ENCODE peak calls at places on chromosome 17, in five cellular contexts. One of them, this sample, is unnamed.

GRCh38 chr17:21689604-21690003 is 2.7 kb upstream of the KCNJ18 start:
- DNase-seq in A549: peak
- DNase-seq in body of pancreas: peak
- DNase-seq in endothelial cell of umbilical vein: peak
- DNase-seq in CD8-positive, alpha-beta T cell: no peak
- DNase-seq in this sample: no peak

GRCh38 chr17:64533784-64534183 is 27.0 kb downstream of the CEP95 start:
- DNase-seq in A549: no peak
- DNase-seq in body of pancreas: no peak
- DNase-seq in endothelial cell of umbilical vein: peak
- DNase-seq in CD8-positive, alpha-beta T cell: no peak
- DNase-seq in this sample: no peak

GRCh38 chr17:2571523-2572303 is 21.7 kb upstream of the PAFAH1B1 start:
- DNase-seq in A549: no peak
- DNase-seq in body of pancreas: no peak
- DNase-seq in endothelial cell of umbilical vein: no peak
- DNase-seq in CD8-positive, alpha-beta T cell: no peak
- DNase-seq in this sample: peak

GRCh38 chr17:76883744-76884525 is 15.7 kb downstream of the MGAT5B start:
- DNase-seq in A549: no peak
- DNase-seq in body of pancreas: no peak
- DNase-seq in endothelial cell of umbilical vein: no peak
- DNase-seq in CD8-positive, alpha-beta T cell: no peak
- DNase-seq in this sample: no peak

GRCh38 chr17:72707881-72708280 is 384.6 kb downstream of the SLC39A11 start:
- DNase-seq in A549: no peak
- DNase-seq in body of pancreas: no peak
- DNase-seq in endothelial cell of umbilical vein: no peak
- DNase-seq in CD8-positive, alpha-beta T cell: no peak
- DNase-seq in this sample: no peak

GRCh38 chr17:66644311-66644710 is 190.6 kb upstream of the CACNG5 start:
- DNase-seq in A549: no peak
- DNase-seq in body of pancreas: no peak
- DNase-seq in endothelial cell of umbilical vein: no peak
- DNase-seq in CD8-positive, alpha-beta T cell: no peak
- DNase-seq in this sample: no peak

GRCh38 chr17:34579979-34580684 is 750 bp downstream of the TMEM132E start:
- DNase-seq in A549: peak
- DNase-seq in body of pancreas: peak
- DNase-seq in endothelial cell of umbilical vein: peak
- DNase-seq in CD8-positive, alpha-beta T cell: no peak
- DNase-seq in this sample: no peak

GRCh38 chr17:59830007-59830630 is 62.6 kb downstream of the TUBD1 start:
- DNase-seq in A549: no peak
- DNase-seq in body of pancreas: no peak
- DNase-seq in endothelial cell of umbilical vein: peak
- DNase-seq in CD8-positive, alpha-beta T cell: no peak
- DNase-seq in this sample: no peak

GRCh38 chr17:72976971-72977767 is 115.3 kb downstream of the SLC39A11 start:
- DNase-seq in A549: peak
- DNase-seq in body of pancreas: peak
- DNase-seq in endothelial cell of umbilical vein: peak
- DNase-seq in CD8-positive, alpha-beta T cell: no peak
- DNase-seq in this sample: no peak

GRCh38 chr17:80836971-80837481 is 154.6 kb upstream of the CHMP6 start:
- DNase-seq in A549: no peak
- DNase-seq in body of pancreas: no peak
- DNase-seq in endothelial cell of umbilical vein: no peak
- DNase-seq in CD8-positive, alpha-beta T cell: no peak
- DNase-seq in this sample: no peak

GRCh38 chr17:41664587-41665565 is 23.8 kb upstream of the EIF1 start:
- DNase-seq in A549: no peak
- DNase-seq in body of pancreas: no peak
- DNase-seq in endothelial cell of umbilical vein: no peak
- DNase-seq in CD8-positive, alpha-beta T cell: no peak
- DNase-seq in this sample: no peak

GRCh38 chr17:4582691-4583090 is 1.6 kb upstream of the SMTNL2 start:
- DNase-seq in A549: no peak
- DNase-seq in body of pancreas: no peak
- DNase-seq in endothelial cell of umbilical vein: no peak
- DNase-seq in CD8-positive, alpha-beta T cell: no peak
- DNase-seq in this sample: no peak

GRCh38 chr17:67689534-67690177 is 28.1 kb upstream of the NOL11 start:
- DNase-seq in A549: peak
- DNase-seq in body of pancreas: peak
- DNase-seq in endothelial cell of umbilical vein: peak
- DNase-seq in CD8-positive, alpha-beta T cell: no peak
- DNase-seq in this sample: peak

GRCh38 chr17:29133146-29133713 is 47.0 kb downstream of the MYO18A start:
- DNase-seq in A549: peak
- DNase-seq in body of pancreas: no peak
- DNase-seq in endothelial cell of umbilical vein: no peak
- DNase-seq in CD8-positive, alpha-beta T cell: no peak
- DNase-seq in this sample: no peak

GRCh38 chr17:35775583-35775982 is 14.9 kb downstream of the C17orf50 start:
- DNase-seq in A549: no peak
- DNase-seq in body of pancreas: no peak
- DNase-seq in endothelial cell of umbilical vein: no peak
- DNase-seq in CD8-positive, alpha-beta T cell: no peak
- DNase-seq in this sample: no peak

GRCh38 chr17:57678393-57678792 is 66.7 kb downstream of the CCDC182 start:
- DNase-seq in A549: no peak
- DNase-seq in body of pancreas: no peak
- DNase-seq in endothelial cell of umbilical vein: no peak
- DNase-seq in CD8-positive, alpha-beta T cell: peak
- DNase-seq in this sample: no peak

GRCh38 chr17:68057531-68057952 is 22.0 kb downstream of the KPNA2 start:
- DNase-seq in A549: no peak
- DNase-seq in body of pancreas: no peak
- DNase-seq in endothelial cell of umbilical vein: peak
- DNase-seq in CD8-positive, alpha-beta T cell: peak
- DNase-seq in this sample: no peak

GRCh38 chr17:33284022-33284421 is 9.1 kb downstream of the ASIC2 start:
- DNase-seq in A549: peak
- DNase-seq in body of pancreas: peak
- DNase-seq in endothelial cell of umbilical vein: peak
- DNase-seq in CD8-positive, alpha-beta T cell: no peak
- DNase-seq in this sample: no peak

GRCh38 chr17:53570731-53571130 is 252.0 kb upstream of the KIF2B start:
- DNase-seq in A549: no peak
- DNase-seq in body of pancreas: no peak
- DNase-seq in endothelial cell of umbilical vein: no peak
- DNase-seq in CD8-positive, alpha-beta T cell: no peak
- DNase-seq in this sample: no peak

GRCh38 chr17:66953661-66954060 is 10.8 kb upstream of the CACNG4 start:
- DNase-seq in A549: no peak
- DNase-seq in body of pancreas: no peak
- DNase-seq in endothelial cell of umbilical vein: no peak
- DNase-seq in CD8-positive, alpha-beta T cell: no peak
- DNase-seq in this sample: no peak

GRCh38 chr17:59330314-59330942 is 1.0 kb upstream of the YPEL2 start:
- DNase-seq in A549: peak
- DNase-seq in body of pancreas: peak
- DNase-seq in endothelial cell of umbilical vein: peak
- DNase-seq in CD8-positive, alpha-beta T cell: no peak
- DNase-seq in this sample: no peak

GRCh38 chr17:66985338-66985737 is 20.8 kb downstream of the CACNG4 start:
- DNase-seq in A549: no peak
- DNase-seq in body of pancreas: no peak
- DNase-seq in endothelial cell of umbilical vein: no peak
- DNase-seq in CD8-positive, alpha-beta T cell: no peak
- DNase-seq in this sample: no peak

DNA sequence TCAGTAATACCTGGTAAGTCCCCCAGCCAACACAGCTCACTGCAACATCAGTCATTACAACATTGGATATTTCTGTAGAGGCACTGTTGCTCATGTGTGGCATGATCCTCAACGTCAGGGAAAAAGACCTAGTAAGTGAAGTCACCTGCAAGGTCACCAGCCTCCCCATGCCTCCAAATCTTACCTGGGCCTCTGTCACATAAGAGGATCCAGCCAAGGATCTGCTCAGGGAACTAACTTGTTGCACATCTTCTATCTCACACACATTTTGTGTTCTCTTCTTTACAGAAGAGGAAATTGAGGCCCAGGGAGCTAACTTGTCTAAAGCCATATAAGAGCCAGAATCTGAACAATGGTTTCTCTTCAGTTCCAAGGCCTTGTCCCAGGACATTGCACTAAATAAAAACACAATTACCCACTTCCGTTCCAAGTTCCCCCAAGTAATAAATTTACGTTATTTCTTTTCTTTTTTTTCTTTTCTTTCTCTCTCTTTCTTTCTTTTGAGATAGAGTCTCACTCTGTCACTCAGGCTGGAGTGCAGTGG is 1.4 kb downstream of the SHMT1 start:
- DNase-seq in A549: no peak
- DNase-seq in body of pancreas: no peak
- DNase-seq in endothelial cell of umbilical vein: no peak
- DNase-seq in CD8-positive, alpha-beta T cell: no peak
- DNase-seq in this sample: no peak
- H3K4me3 ChIP-seq in A549: peak
- H3K4me3 ChIP-seq in body of pancreas: no peak
- H3K4me3 ChIP-seq in endothelial cell of umbilical vein: no peak
- H3K4me3 ChIP-seq in CD8-positive, alpha-beta T cell: no peak
- H3K4me3 ChIP-seq in this sample: no peak

GRCh38 chr17:8047769-8048110 is 8.9 kb downstream of the ALOX15B start:
- DNase-seq in A549: no peak
- DNase-seq in body of pancreas: no peak
- DNase-seq in endothelial cell of umbilical vein: no peak
- DNase-seq in CD8-positive, alpha-beta T cell: no peak
- DNase-seq in this sample: no peak

GRCh38 chr17:8046929-8047768 is 8.3 kb downstream of the ALOX15B start:
- DNase-seq in A549: no peak
- DNase-seq in body of pancreas: no peak
- DNase-seq in endothelial cell of umbilical vein: no peak
- DNase-seq in CD8-positive, alpha-beta T cell: no peak
- DNase-seq in this sample: no peak

GRCh38 chr17:8048736-8049135 is 9.9 kb downstream of the ALOX15B start:
- DNase-seq in A549: no peak
- DNase-seq in body of pancreas: no peak
- DNase-seq in endothelial cell of umbilical vein: no peak
- DNase-seq in CD8-positive, alpha-beta T cell: no peak
- DNase-seq in this sample: no peak

GRCh38 chr17:8046306-8046928 is 7.6 kb downstream of the ALOX15B start:
- DNase-seq in A549: no peak
- DNase-seq in body of pancreas: no peak
- DNase-seq in endothelial cell of umbilical vein: no peak
- DNase-seq in CD8-positive, alpha-beta T cell: no peak
- DNase-seq in this sample: no peak

GRCh38 chr17:8048236-8048635 is 9.4 kb downstream of the ALOX15B start:
- DNase-seq in A549: no peak
- DNase-seq in body of pancreas: no peak
- DNase-seq in endothelial cell of umbilical vein: no peak
- DNase-seq in CD8-positive, alpha-beta T cell: no peak
- DNase-seq in this sample: no peak
- H3K4me3 ChIP-seq in A549: no peak
- H3K4me3 ChIP-seq in body of pancreas: no peak
- H3K4me3 ChIP-seq in endothelial cell of umbilical vein: no peak
- H3K4me3 ChIP-seq in CD8-positive, alpha-beta T cell: no peak
- H3K4me3 ChIP-seq in this sample: no peak

DNA sequence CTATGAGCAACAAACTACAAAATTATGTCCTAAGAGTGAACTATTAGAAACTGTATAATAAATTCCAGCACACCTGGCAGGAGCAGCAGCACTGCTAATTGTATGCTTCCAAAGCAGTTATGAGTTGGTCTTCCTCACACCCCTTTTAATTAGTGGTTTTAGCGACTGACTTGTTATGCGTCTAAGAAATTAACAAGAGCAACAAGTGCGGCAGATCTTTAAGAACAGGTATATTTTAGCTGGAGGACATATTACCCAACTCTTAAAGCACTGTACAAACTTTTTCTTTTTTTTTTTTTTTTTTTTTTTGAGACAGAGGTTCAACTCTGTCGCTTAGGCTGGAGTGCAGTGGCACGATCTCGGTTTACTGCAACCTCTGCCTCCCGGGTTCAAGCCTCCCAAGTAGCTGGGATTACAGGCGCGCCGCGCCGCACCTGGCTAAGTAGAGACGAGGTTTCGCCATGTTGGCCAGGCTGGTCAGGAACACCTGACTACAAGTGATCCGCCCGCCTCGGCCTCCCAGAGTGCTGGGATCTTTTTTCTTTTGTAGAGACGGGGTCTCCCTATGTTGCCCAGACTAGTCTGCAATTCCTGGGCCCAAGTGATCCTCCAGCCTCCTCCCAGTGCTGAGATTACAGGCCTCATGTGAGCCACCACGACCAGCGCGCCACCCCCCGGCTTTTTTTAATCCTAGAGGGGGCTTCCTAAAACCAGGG is 1.6 kb upstream of the FBXL20 start:
- DNase-seq in A549: no peak
- DNase-seq in body of pancreas: no peak
- DNase-seq in endothelial cell of umbilical vein: no peak
- DNase-seq in CD8-positive, alpha-beta T cell: no peak
- DNase-seq in this sample: no peak
- H3K4me3 ChIP-seq in A549: peak
- H3K4me3 ChIP-seq in body of pancreas: no peak
- H3K4me3 ChIP-seq in endothelial cell of umbilical vein: no peak
- H3K4me3 ChIP-seq in CD8-positive, alpha-beta T cell: no peak
- H3K4me3 ChIP-seq in this sample: no peak

GRCh38 chr17:79651266-79651665 is 40.4 kb upstream of the RBFOX3 start:
- DNase-seq in A549: no peak
- DNase-seq in body of pancreas: no peak
- DNase-seq in endothelial cell of umbilical vein: no peak
- DNase-seq in CD8-positive, alpha-beta T cell: peak
- DNase-seq in this sample: no peak

GRCh38 chr17:79650283-79650682 is 39.4 kb upstream of the RBFOX3 start:
- DNase-seq in A549: no peak
- DNase-seq in body of pancreas: no peak
- DNase-seq in endothelial cell of umbilical vein: no peak
- DNase-seq in CD8-positive, alpha-beta T cell: no peak
- DNase-seq in this sample: no peak

GRCh38 chr17:79652999-79653643 is 42.3 kb upstream of the RBFOX3 start:
- DNase-seq in A549: no peak
- DNase-seq in body of pancreas: no peak
- DNase-seq in endothelial cell of umbilical vein: no peak
- DNase-seq in CD8-positive, alpha-beta T cell: no peak
- DNase-seq in this sample: no peak

GRCh38 chr17:79651751-79652150 is 40.9 kb upstream of the RBFOX3 start:
- DNase-seq in A549: no peak
- DNase-seq in body of pancreas: no peak
- DNase-seq in endothelial cell of umbilical vein: no peak
- DNase-seq in CD8-positive, alpha-beta T cell: no peak
- DNase-seq in this sample: no peak

GRCh38 chr17:79650861-79651260 is 40.0 kb upstream of the RBFOX3 start:
- DNase-seq in A549: no peak
- DNase-seq in body of pancreas: no peak
- DNase-seq in endothelial cell of umbilical vein: no peak
- DNase-seq in CD8-positive, alpha-beta T cell: no peak
- DNase-seq in this sample: no peak
- H3K4me3 ChIP-seq in A549: no peak
- H3K4me3 ChIP-seq in body of pancreas: no peak
- H3K4me3 ChIP-seq in endothelial cell of umbilical vein: no peak
- H3K4me3 ChIP-seq in CD8-positive, alpha-beta T cell: no peak
- H3K4me3 ChIP-seq in this sample: no peak

DNA sequence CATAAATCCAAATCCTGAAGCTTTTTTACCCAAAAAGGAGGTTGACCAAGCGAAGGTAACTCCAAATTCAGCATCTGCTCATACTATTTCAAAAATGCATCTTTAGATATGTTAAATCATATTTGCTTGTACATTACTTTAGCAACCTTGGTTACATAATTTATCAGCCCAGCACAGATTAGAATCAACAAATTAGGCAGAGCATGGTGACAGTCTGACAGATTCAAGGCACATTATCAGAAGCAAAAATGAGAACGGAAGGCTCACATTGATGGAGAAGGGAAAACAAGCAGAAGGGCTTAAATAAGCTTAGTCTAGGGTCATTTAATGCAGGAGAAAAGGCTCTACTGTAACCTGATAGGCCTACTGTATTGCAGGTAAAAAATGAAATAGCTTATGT is 3.9 kb upstream of the KCNJ2 start:
- DNase-seq in A549: no peak
- DNase-seq in body of pancreas: no peak
- DNase-seq in endothelial cell of umbilical vein: no peak
- DNase-seq in CD8-positive, alpha-beta T cell: no peak
- DNase-seq in this sample: no peak
- H3K4me3 ChIP-seq in A549: no peak
- H3K4me3 ChIP-seq in body of pancreas: no peak
- H3K4me3 ChIP-seq in endothelial cell of umbilical vein: no peak
- H3K4me3 ChIP-seq in CD8-positive, alpha-beta T cell: no peak
- H3K4me3 ChIP-seq in this sample: no peak